ENCODE peak calls at places on chromosomes 6 and 20, in four cellular contexts. L is GM12891, V is K562, F is GM12878. A is an unnamed sample.

GRCh38 chr6:25369450-25370086 is 90.4 kb downstream of the CARMIL1 start:
- DNase-seq in L (no peak), V (no peak), F (no peak), A (no peak)

GRCh38 chr6:163463795-163464194 is 49.3 kb downstream of the QKI start:
- DNase-seq in L (no peak), V (no peak), F (no peak), A (no peak)

GRCh38 chr20:8780926-8781325 is 288.0 kb upstream of the PLCB4 start:
- DNase-seq in L (no peak), V (no peak), F (no peak), A (no peak)

GRCh38 chr20:33649201-33649631 is 12.9 kb upstream of the C20orf144 start:
- DNase-seq in L (no peak), V (no peak), F (no peak), A (no peak)

GRCh38 chr6:121856296-121856695 is 420.9 kb downstream of the GJA1 start:
- DNase-seq in L (no peak), V (no peak), F (no peak), A (no peak)

GRCh38 chr20:48489046-48489463 is 338.7 kb downstream of the PREX1 start:
- DNase-seq in L (no peak), V (no peak), F (peak; percentile 50), A (no peak)

GRCh38 chr6:35449287-35449881 is 2.8 kb upstream of the FANCE start:
- DNase-seq in L (peak; percentile 73), V (peak; percentile 80), F (no peak), A (peak; percentile 47)

GRCh38 chr6:144659202-144659731 is 374.1 kb downstream of the UTRN start:
- DNase-seq in L (no peak), V (peak; percentile 19), F (no peak), A (peak; percentile 43)

GRCh38 chr20:31849306-31849930 is 4.0 kb upstream of the FOXS1 start:
- DNase-seq in L (no peak), V (no peak), F (no peak), A (no peak)

GRCh38 chr20:37295595-37295994 is 6.1 kb downstream of the MANBAL start:
- DNase-seq in L (no peak), V (no peak), F (no peak), A (no peak)

GRCh38 chr20:58515240-58516212 is at the start of gene APCDD1L:
- DNase-seq in L (no peak), V (peak; percentile 16), F (no peak), A (no peak)

DNA sequence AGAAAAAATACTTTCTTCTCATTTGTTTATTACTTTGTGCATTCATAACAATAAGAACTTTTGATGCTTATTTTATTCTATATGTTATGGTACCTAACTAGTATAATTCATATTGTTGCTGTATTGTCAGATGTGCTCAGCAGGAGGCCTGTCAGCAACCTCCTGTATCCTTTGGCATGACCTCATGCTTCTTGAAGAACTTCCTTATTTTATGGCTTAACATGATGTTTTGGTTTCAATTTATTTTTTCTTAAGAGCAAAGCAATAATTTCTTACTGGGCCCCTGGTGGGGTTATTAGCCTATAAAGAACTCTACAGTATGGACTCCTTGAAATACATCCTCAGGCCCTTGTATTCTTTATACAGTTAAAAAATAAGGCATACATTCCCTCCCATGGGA is 17.3 kb downstream of the GGTLC1 start:
- DNase-seq in L (no peak), V (no peak), F (no peak), A (no peak)
- TF ChIP-seq SPI1 in L (no peak), V (no peak), F (no peak), A (no peak)

DNA sequence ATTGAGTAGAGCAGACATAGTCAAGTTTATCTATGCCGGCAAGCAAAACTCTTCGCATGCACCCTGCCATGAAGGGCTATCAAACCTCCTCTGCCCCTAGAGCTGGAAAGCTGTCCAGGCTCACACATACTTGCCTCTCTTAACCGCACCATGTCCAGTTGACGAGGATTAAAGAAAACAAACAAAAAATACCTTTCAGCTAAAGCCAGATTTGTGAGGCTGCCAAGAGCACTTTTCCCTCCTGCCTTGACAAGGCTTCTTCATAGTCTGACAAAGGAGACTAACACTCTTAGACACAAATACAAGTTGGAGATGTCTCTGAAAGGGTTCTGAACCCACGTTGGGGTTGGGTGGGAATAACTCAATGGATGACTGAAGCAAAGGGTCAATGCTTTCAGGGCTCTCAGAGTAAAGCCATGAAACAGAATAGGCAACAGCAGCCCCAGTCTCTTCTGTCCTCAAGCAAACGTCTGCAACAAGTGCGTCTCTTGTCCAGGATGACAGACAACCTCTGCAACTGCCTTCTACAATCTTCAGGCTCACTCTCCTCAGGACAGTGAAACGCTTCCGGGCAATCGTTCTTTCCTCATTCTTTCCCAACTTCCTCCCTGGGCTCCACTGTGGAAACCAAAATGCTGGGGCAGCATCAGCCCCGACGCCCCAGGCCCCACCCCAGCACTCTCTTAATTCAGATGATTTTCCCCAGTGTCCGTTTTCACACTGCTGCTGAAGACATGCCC is 57.8 kb downstream of the AGPAT4 start:
- DNase-seq in L (no peak), V (no peak), F (no peak), A (no peak)
- TF ChIP-seq SPI1 in L (no peak), V (no peak), F (no peak), A (no peak)

DNA sequence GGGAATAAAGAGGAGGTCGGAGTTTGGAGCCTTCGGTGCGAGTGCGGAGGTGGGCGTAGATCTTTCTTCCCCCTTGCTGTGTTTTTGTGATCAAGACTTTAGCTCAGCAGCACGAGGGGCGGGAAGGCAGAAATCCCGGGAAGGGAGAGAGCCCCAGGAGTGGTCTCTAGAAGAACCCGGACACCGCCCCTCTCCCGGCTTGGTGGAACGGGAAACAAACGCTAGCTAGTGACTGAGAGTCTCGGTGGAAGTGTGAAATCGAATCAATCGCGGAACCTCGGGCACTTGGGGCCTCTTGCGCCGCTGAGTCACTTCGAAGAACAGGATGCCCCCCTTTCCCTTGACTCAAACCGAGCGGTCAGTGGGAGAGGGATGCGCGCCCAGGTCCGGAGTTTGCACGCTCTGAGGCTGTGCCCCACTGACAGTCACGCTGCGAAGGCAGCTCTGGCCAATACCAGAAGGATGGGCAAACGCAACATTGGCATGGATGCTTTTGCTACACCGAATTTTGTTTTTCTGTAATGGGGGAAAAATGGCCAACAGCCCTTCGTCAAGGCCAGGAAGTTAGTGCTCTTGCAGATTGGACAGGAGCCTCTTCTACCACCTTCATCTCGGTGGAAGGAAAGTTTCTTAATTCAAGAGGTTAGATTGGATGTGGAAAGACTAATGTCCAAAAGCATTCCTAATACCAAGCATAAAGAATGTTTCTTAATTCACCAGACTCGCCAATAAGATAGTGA is 1.6 kb upstream of the OLIG3 start:
- DNase-seq in L (peak; percentile 11), V (no peak), F (no peak), A (no peak)
- TF ChIP-seq SPI1 in L (no peak), V (no peak), F (no peak), A (no peak)

GRCh38 chr20:45366192-45366591 is 3.2 kb downstream of the SYS1 start:
- DNase-seq in L (no peak), V (no peak), F (no peak), A (no peak)
- TF ChIP-seq SPI1 in L (no peak), V (no peak), F (no peak), A (no peak)

DNA sequence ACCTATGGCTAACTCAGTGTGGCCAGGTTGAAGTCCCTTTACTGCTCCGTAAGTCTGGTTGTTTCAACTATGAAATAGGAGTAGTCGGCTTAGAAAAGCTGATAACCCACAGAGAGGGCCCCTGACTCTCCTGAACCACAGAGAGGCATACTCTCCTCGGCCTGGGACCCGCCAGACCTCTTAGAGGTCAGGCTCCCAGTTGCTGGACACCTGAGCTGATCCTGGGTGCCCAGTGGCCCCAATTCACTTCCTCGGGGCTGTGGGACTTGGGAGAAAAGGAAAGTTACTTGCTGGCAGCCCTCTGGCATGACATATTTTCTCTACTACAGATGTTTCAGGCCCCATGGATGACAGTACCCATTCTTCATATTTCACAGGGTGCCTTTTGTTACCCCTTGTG is 34.2 kb upstream of the EYA4 start:
- DNase-seq in L (no peak), V (no peak), F (no peak), A (no peak)
- TF ChIP-seq SPI1 in L (no peak), V (no peak), F (no peak), A (no peak)

GRCh38 chr20:51688600-51688999 is 79.6 kb downstream of the ATP9A start:
- DNase-seq in L (no peak), V (no peak), F (no peak), A (no peak)
- TF ChIP-seq SPI1 in L (no peak), V (no peak), F (no peak), A (no peak)

A was measured in HL-60.